ENCODE peak calls at places on chromosomes 3 and 15, in six cellular contexts. B, D, C, J, V and Q are unnamed samples.

GRCh38 chr3:143951351-143951971 is 20.2 kb upstream of the DIPK2A start:
- DNase-seq in B (peak; percentile 22), D (peak; percentile 36), C (peak; percentile 26), J (peak; percentile 34), V (no peak), Q (peak; percentile 11)

GRCh38 chr15:60585743-60586708 is 107.1 kb upstream of the ICE2 start:
- DNase-seq in B (peak; percentile 72), D (peak; percentile 75), C (peak; percentile 57), J (peak; percentile 68), V (no peak), Q (peak; percentile 66)

GRCh38 chr15:47364671-47365141 is 352.6 kb upstream of the SEMA6D start:
- DNase-seq in B (no peak), D (no peak), C (no peak), J (no peak), V (no peak), Q (peak; percentile 65)

GRCh38 chr15:57345584-57345983 is 30.7 kb upstream of the CGNL1 start:
- DNase-seq in B (no peak), D (peak; percentile 34), C (no peak), J (peak; percentile 54), V (no peak), Q (peak; percentile 24)

GRCh38 chr3:131360191-131360590 is 21.4 kb upstream of the NUDT16 start:
- DNase-seq in B (no peak), D (no peak), C (no peak), J (no peak), V (no peak), Q (no peak)

GRCh38 chr15:83449928-83450501 is 2.9 kb downstream of the SH3GL3 start:
- DNase-seq in B (no peak), D (no peak), C (no peak), J (no peak), V (no peak), Q (no peak)

GRCh38 chr3:111668912-111669488 is 73.9 kb upstream of the ZBED2 start:
- DNase-seq in B (peak; percentile 12), D (peak; percentile 72), C (peak; percentile 47), J (peak; percentile 50), V (no peak), Q (peak; percentile 48)

GRCh38 chr15:68401496-68402431 is 30.2 kb downstream of the ITGA11 start:
- DNase-seq in B (no peak), D (no peak), C (no peak), J (no peak), V (no peak), Q (no peak)

GRCh38 chr3:134355416-134355815 is 18.8 kb downstream of the AMOTL2 start:
- DNase-seq in B (no peak), D (no peak), C (no peak), J (no peak), V (no peak), Q (no peak)

GRCh38 chr15:45126535-45127158 is 3.0 kb downstream of the DUOXA1 start:
- DNase-seq in B (peak; percentile 39), D (peak; percentile 17), C (peak; percentile 36), J (peak; percentile 25), V (no peak), Q (no peak)

GRCh38 chr3:170695486-170696069 is 109.7 kb upstream of the SLC7A14 start:
- DNase-seq in B (no peak), D (no peak), C (no peak), J (no peak), V (no peak), Q (no peak)

GRCh38 chr3:190279690-190280089 is 42.6 kb downstream of the CLDN1 start:
- DNase-seq in B (no peak), D (no peak), C (no peak), J (no peak), V (no peak), Q (no peak)

GRCh38 chr3:131033480-131034080 is 6.9 kb downstream of the NEK11 start:
- DNase-seq in B (peak; percentile 18), D (peak; percentile 40), C (peak; percentile 41), J (peak; percentile 43), V (no peak), Q (peak; percentile 51)

GRCh38 chr3:17432237-17432636 is 310.2 kb downstream of the TBC1D5 start:
- DNase-seq in B (no peak), D (peak; percentile 18), C (no peak), J (no peak), V (no peak), Q (no peak)
- TF ChIP-seq MAX in B (no peak), D (no peak), C (no peak), J (no peak), V (no peak), Q (no peak)

GRCh38 chr3:171813897-171814460 is 3.7 kb upstream of the PLD1 start:
- DNase-seq in B (peak; percentile 70), D (no peak), C (no peak), J (no peak), V (peak; percentile 83), Q (no peak)
- TF ChIP-seq REST in B (no peak), D (no peak), C (no peak), J (no peak), V (no peak), Q (no peak)

GRCh38 chr15:64048766-64049165 is 2.5 kb upstream of the DAPK2 start:
- DNase-seq in B (no peak), D (no peak), C (no peak), J (no peak), V (no peak), Q (no peak)

GRCh38 chr15:64046347-64047153 is at the start of gene DAPK2:
- DNase-seq in B (peak; percentile 94), D (peak; percentile 66), C (peak; percentile 21), J (peak; percentile 27), V (no peak), Q (peak; percentile 97)

GRCh38 chr15:64045106-64045435 is 1.2 kb downstream of the DAPK2 start:
- DNase-seq in B (no peak), D (no peak), C (no peak), J (no peak), V (no peak), Q (no peak)

GRCh38 chr15:64044315-64045105 is 1.8 kb downstream of the DAPK2 start:
- DNase-seq in B (no peak), D (no peak), C (no peak), J (no peak), V (peak; percentile 71), Q (no peak)

GRCh38 chr15:64045774-64046346 is 425 bp downstream of the DAPK2 start:
- DNase-seq in B (no peak), D (no peak), C (no peak), J (no peak), V (no peak), Q (peak; percentile 89)
- TF ChIP-seq MAX in B (no peak), D (no peak), C (no peak), J (no peak), V (no peak), Q (no peak)

DNA sequence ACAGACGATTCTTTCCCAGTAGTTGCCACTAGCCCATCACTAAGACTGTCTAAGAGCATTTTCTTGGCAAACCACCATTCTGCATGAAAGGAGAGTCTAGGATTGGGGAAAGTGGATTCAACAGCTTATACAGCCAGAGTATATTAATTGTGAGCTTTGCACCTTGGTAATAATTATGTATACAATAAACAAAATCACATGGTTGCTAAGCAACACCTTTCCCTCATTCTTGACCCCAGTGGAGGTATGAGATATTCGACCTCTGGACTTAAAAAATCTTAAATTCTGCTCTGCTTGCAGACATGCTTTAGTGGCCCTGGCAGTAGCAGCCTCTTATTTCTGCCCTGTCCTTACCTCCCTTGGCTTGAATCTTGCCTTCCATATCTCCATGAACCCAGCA is 73.1 kb downstream of the PPP2R3A start:
- DNase-seq in B (no peak), D (no peak), C (no peak), J (no peak), V (no peak), Q (no peak)
- TF ChIP-seq REST in B (no peak), D (no peak), C (no peak), J (no peak), V (no peak), Q (no peak)